ENCODE peak calls at places on chromosome 22, in nine cellular contexts. I is NCI-H774; B is NCI-H1930; J is nucleus accumbens; T is GM20000; S is central memory CD4-positive, alpha-beta T cell; R is mucosa of gallbladder; N is activated CD4-positive, alpha-beta T cell treated with anti-CD3 and anti-CD28 coated beads, Interleukin-2, amount 10 ng/mL, durations not matched to agents 7 days and 5 days; A is bronchial epithelial cell. X is an unnamed sample.

GRCh38 chr22:37462983-37463382 is 23.2 kb downstream of the MFNG start:
- DNase-seq in R (no peak), I (no peak), S (no peak), J (no peak), B (no peak), T (no peak), A (peak), N (peak), X (no peak)

GRCh38 chr22:48576333-48577013 is 1251.2 kb downstream of the BRD1 start:
- DNase-seq in I (no peak), S (no peak), T (peak), N (no peak), R (no peak), J (no peak), A (no peak), B (peak), X (no peak)

GRCh38 chr22:45977551-45978274 is 751 bp upstream of the WNT7B start:
- DNase-seq in A (no peak), N (no peak), S (no peak), I (no peak), R (no peak), B (peak), J (no peak), T (no peak), X (no peak)

GRCh38 chr22:23389271-23390071 is 190.6 kb downstream of the IGLL1 start:
- DNase-seq in A (no peak), N (no peak), I (no peak), S (no peak), B (no peak), R (no peak), J (no peak), T (no peak), X (no peak)

GRCh38 chr22:37314315-37315046 is 32.2 kb downstream of the CYTH4 start:
- DNase-seq in B (no peak), T (no peak), A (no peak), J (no peak), N (peak), R (no peak), I (no peak), S (peak), X (peak)

GRCh38 chr22:30224161-30224857 is 22.2 kb downstream of the LIF start:
- DNase-seq in J (no peak), R (no peak), N (no peak), B (no peak), A (peak), S (no peak), T (peak), I (no peak), X (no peak)

GRCh38 chr22:49969751-49970527 is 9.4 kb downstream of the PIM3 start:
- DNase-seq in I (no peak), A (no peak), T (no peak), S (no peak), R (no peak), N (no peak), B (no peak), J (no peak), X (no peak)

GRCh38 chr22:40797427-40797826 is 21.7 kb downstream of the SLC25A17 start:
- DNase-seq in B (no peak), J (no peak), A (peak), I (no peak), S (no peak), T (no peak), N (no peak), R (no peak), X (no peak)

GRCh38 chr22:45742866-45743450 is 71.3 kb downstream of the ATXN10 start:
- DNase-seq in I (peak), R (peak), N (no peak), B (no peak), S (no peak), A (peak), T (no peak), J (no peak), X (no peak)

GRCh38 chr22:21694394-21694793 is 28.6 kb downstream of the PPIL2 start:
- DNase-seq in I (no peak), N (no peak), J (no peak), S (no peak), T (no peak), B (no peak), A (no peak), R (no peak), X (no peak)

GRCh38 chr22:22167791-22168189 is 76.8 kb upstream of the VPREB1 start:
- DNase-seq in R (no peak), A (no peak), I (no peak), B (no peak), N (no peak), T (peak), J (no peak), S (no peak), X (no peak)

GRCh38 chr22:32311551-32312071 is 46.1 kb upstream of the RFPL3 start:
- DNase-seq in J (no peak), B (no peak), A (no peak), R (no peak), N (no peak), S (no peak), I (no peak), T (no peak), X (no peak)

GRCh38 chr22:19853058-19853878 is 1.4 kb downstream of the GNB1L start:
- DNase-seq in J (no peak), B (no peak), N (no peak), I (no peak), T (no peak), S (no peak), R (peak), A (no peak), X (no peak)

GRCh38 chr22:49369726-49370717 is 457.7 kb downstream of the BRD1 start:
- DNase-seq in A (no peak), N (no peak), J (no peak), T (no peak), B (no peak), I (no peak), R (peak), S (no peak), X (no peak)

GRCh38 chr22:36244522-36245391 is 5.4 kb upstream of the APOL2 start:
- DNase-seq in R (no peak), B (no peak), I (no peak), A (no peak), N (no peak), S (no peak), T (no peak), J (no peak), X (no peak)

GRCh38 chr22:42369250-42370041 is 62.8 kb downstream of the NFAM1 start:
- DNase-seq in S (peak), N (peak), A (peak), T (peak), R (peak), J (peak), I (peak), B (peak), X (peak)

GRCh38 chr22:42229455-42230149 is 40.9 kb downstream of the TCF20 start:
- DNase-seq in I (no peak), S (no peak), A (peak), N (no peak), T (no peak), B (no peak), R (no peak), J (no peak), X (no peak)

GRCh38 chr22:50102946-50103345 is 13.1 kb downstream of the MOV10L1 start:
- DNase-seq in B (no peak), J (no peak), R (no peak), N (no peak), S (no peak), I (no peak), T (no peak), A (peak), X (no peak)

GRCh38 chr22:44184006-44184405 is 3.3 kb downstream of the PARVG start:
- DNase-seq in B (no peak), I (no peak), J (no peak), A (no peak), T (no peak), R (no peak), S (no peak), N (no peak), X (no peak)

GRCh38 chr22:39530692-39531331 is 1.7 kb downstream of the RPS19BP1 start:
- DNase-seq in I (no peak), J (no peak), N (no peak), S (peak), R (no peak), T (no peak), B (no peak), A (peak), X (no peak)

GRCh38 chr22:50529416-50530279 is at the start of gene TYMP:
- DNase-seq in J (no peak), R (peak), B (peak), S (peak), I (no peak), N (peak), A (peak), T (peak), X (no peak)

GRCh38 chr22:33054276-33054675 is 3.9 kb downstream of the SYN3 start:
- DNase-seq in A (no peak), I (no peak), S (no peak), T (no peak), B (no peak), J (no peak), N (no peak), R (no peak), X (no peak)

X was measured in naive thymus-derived CD4-positive, alpha-beta T cell.